ENCODE peak calls at places on chromosomes 6 and 20, in six cellular contexts. Z is prostate gland, K is upper lobe of left lung, X is sigmoid colon, H is adrenal gland, P is spleen. D is an unnamed sample.

GRCh38 chr6:42030585-42031506 is 19.5 kb upstream of the TAF8 start:
- DNase-seq in Z (no peak), K (no peak), X (no peak), H (no peak), P (peak; percentile 72), D (no peak)

GRCh38 chr6:106731144-106731842 is 101.9 kb downstream of the QRSL1 start:
- DNase-seq in Z (no peak), K (no peak), X (no peak), H (no peak), P (no peak), D (peak; percentile 93)

GRCh38 chr6:10381830-10382208 is 33.1 kb downstream of the TFAP2A start:
- DNase-seq in Z (no peak), K (peak; percentile 78), X (no peak), H (no peak), P (no peak), D (no peak)

GRCh38 chr6:160084198-160084776 is 37.3 kb upstream of the SLC22A1 start:
- DNase-seq in Z (no peak), K (peak; percentile 41), X (no peak), H (no peak), P (peak; percentile 64), D (no peak)

GRCh38 chr20:24951536-24952047 is 2.5 kb downstream of the CST7 start:
- DNase-seq in Z (no peak), K (no peak), X (peak; percentile 42), H (peak; percentile 45), P (peak; percentile 83), D (peak; percentile 80)

GRCh38 chr6:139981810-139982550 is 607.5 kb upstream of the CITED2 start:
- DNase-seq in Z (peak; percentile 42), K (no peak), X (no peak), H (no peak), P (no peak), D (no peak)

GRCh38 chr6:157241411-157241979 is 81.8 kb downstream of the TMEM242 start:
- DNase-seq in Z (peak; percentile 70), K (no peak), X (no peak), H (no peak), P (peak; percentile 13), D (no peak)

GRCh38 chr6:34836008-34836407 is 44.1 kb downstream of the BLTP3A start:
- DNase-seq in Z (no peak), K (peak; percentile 38), X (no peak), H (no peak), P (no peak), D (no peak)

GRCh38 chr20:49646126-49646525 is 67.6 kb downstream of the B4GALT5 start:
- DNase-seq in Z (no peak), K (no peak), X (no peak), H (no peak), P (no peak), D (no peak)

GRCh38 chr20:25503946-25504345 is 81.4 kb downstream of the NINL start:
- DNase-seq in Z (no peak), K (no peak), X (no peak), H (no peak), P (no peak), D (no peak)

GRCh38 chr6:134537146-134537555 is 219.2 kb upstream of the SGK1 start:
- DNase-seq in Z (no peak), K (no peak), X (no peak), H (no peak), P (no peak), D (no peak)

GRCh38 chr6:161583561-161583960 is 309.7 kb upstream of the AGPAT4 start:
- DNase-seq in Z (no peak), K (no peak), X (no peak), H (no peak), P (no peak), D (no peak)

GRCh38 chr20:56628015-56628872 is 862 bp upstream of the TFAP2C start:
- DNase-seq in Z (no peak), K (peak; percentile 87), X (peak; percentile 64), H (no peak), P (no peak), D (no peak)

DNA sequence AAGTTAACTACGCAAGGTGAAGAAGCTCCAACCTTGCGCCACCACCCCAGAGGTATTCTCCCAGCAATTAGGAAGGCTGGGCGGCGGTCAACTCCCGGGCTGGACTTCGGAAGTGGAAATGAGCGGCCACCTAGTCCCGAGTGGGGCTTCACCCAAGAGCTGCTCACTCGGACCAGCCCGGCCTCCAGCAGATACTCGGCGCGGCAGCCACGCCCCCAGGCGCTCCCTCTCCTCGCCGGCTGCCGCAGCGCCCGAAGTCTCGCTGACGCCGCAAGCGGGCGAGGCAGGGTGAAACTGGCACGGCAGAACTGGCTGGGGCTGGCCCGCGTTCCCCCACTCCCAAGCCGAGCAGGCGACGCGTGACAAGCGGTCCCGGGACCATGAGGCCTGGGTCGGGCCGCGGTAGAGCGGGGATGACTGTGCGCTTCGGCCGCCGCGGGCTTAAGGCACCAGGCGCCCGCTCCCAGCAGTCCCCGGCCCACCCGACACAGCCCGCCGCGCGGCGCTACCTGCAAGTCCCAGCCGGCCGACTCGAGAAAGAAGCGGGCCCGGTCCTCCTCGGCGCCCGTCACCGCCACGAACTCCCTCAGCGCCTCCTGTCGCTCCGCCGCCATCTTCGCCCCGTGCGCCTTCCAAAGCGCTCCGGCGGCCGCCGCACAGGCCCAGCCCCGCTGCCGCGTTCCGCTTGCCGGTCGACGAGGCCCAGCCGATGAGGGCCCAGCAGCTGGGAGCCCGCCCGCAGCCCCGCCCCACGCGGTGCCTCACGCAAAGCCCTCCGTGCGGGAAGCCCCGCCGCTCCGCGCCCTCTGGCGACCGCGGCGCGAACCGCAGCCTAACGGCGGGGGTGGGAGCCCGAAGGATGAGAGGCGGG is at the start of gene NSFL1C:
- DNase-seq in Z (peak; percentile 93), K (peak; percentile 100), X (peak; percentile 96), H (peak; percentile 97), P (peak; percentile 100), D (peak; percentile 96)
- TF ChIP-seq POLR2A in Z (peak; percentile 54), K (peak; percentile 63), X (peak; percentile 35), H (peak; percentile 81), P (no peak), D (peak; percentile 75)

DNA sequence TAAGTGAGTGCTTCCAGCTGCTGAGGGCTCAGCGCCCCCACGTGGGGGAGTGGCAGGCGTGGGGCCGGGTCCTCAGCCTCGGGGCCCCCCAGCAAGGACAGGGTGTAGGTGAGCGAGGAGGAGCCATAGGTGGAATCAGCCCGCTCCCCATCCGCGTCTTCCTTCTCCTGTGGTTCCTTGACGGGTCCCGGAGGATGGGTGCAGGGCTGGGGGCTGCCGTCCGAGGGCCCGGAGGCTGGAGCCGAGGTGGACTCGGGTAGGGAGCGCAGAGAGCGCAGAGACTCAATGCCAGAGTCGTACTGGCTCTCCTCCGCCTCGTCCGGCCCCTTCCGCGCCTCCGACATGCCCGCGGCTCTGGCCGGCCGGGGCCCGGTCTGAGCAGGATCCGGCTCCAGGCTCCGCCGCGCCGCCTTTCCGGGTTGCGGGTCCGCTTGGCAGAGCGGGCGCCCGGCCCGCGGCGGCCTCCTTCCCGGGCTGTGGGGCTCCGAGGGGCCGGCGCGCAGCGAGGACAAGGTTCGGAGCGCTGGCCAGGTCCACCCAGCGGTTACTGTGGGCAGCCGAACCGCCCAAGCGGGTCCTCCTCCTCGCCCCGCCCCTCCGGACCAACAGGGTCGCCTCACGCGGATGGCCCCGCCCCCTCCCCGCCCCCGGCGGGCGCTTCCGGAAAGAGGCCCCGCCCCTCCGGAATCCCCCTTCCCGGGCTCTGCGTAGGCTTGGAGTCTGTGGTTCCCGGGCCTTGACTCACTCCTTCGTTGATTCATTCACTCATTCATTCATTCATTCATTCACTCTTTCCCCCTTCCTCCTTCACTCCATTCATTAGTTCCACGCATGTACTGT is at the start of gene NFKBIE:
- DNase-seq in Z (peak; percentile 95), K (peak; percentile 99), X (peak; percentile 97), H (peak; percentile 97), P (peak; percentile 96), D (peak; percentile 99)
- TF ChIP-seq POLR2A in Z (peak; percentile 97), K (peak; percentile 79), X (no peak), H (peak; percentile 81), P (no peak), D (peak; percentile 94)

DNA sequence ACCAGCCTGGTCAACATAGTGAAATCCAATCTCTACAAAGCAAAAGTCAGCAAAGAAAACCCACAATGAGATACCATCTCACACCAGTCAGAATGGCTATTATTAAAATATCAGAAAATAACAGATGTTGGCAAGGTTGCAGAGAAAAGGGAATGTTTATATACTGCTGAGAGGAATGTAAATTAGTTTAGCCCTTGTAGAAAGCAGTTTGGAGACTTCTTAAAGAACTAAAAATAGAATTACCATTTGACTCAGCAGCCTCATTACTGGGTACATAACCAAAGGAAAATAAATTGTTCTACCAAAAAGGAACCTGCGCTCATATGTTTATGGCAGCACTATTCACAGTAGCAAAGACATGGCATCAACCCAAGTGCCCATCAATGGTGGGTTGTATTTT is 16.7 kb upstream of the GCM1 start:
- DNase-seq in Z (no peak), K (no peak), X (no peak), H (no peak), P (no peak), D (no peak)
- TF ChIP-seq POLR2A in Z (no peak), K (no peak), X (no peak), H (no peak), P (no peak), D (no peak)

DNA sequence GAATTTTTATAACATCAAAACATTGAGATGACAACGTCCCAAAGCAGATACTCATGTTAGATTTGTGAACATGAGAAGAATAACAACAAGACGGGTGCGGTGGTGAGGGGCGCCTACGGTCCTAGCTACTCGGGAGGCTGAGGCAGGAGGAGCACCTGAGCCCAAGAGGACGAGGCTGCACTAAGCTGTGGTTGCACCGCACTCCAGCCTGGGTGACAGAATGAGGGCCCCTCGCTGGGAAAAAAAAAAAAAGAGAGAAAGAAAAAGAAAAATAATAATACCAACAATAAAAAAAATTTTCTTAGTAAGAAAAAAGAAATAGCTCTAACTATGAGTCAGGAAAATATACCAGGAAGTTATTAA is 15.1 kb downstream of the TCFL5 start:
- DNase-seq in Z (no peak), K (no peak), X (no peak), H (no peak), P (peak; percentile 41), D (no peak)
- TF ChIP-seq POLR2A in Z (no peak), K (no peak), X (no peak), H (no peak), P (no peak), D (no peak)

D was measured in right lobe of liver.